ENCODE peak calls at places on chromosomes 13 and 19, in four cellular contexts. V is progenitor cell of endocrine pancreas, W is esophagus squamous epithelium, X is GM13977. L is an unnamed sample.
A peak's percentile ranks its signal among the peaks of the same experiment; 100 is the strongest.

GRCh38 chr13:79745141-79745540 is 264.2 kb downstream of the NDFIP2 start:
- DNase-seq in W (no peak), V (no peak), X (no peak), L (no peak)

GRCh38 chr19:32222594-32222993 is 122.8 kb upstream of the ZNF507 start:
- DNase-seq in X (no peak), W (no peak), V (no peak), L (no peak)

GRCh38 chr13:24997367-24997967 is 98.5 kb upstream of the PABPC3 start:
- DNase-seq in V (no peak), X (peak; percentile 37), W (no peak), L (peak; percentile 30)

GRCh38 chr19:35872180-35872579 is 3.8 kb downstream of the APLP1 start:
- DNase-seq in X (no peak), V (no peak), W (no peak), L (no peak)

GRCh38 chr19:51489113-51489512 is 10.8 kb downstream of the CEACAM18 start:
- DNase-seq in V (no peak), X (no peak), W (no peak), L (no peak)

GRCh38 chr13:63408227-63409202 is 1992.9 kb upstream of the PCDH20 start:
- DNase-seq in X (no peak), V (no peak), W (no peak), L (no peak)

GRCh38 chr13:93364166-93364565 is 137.6 kb downstream of the GPC6 start:
- DNase-seq in W (no peak), V (no peak), X (no peak), L (no peak)

GRCh38 chr13:33014291-33014690 is 1.9 kb upstream of the KL start:
- DNase-seq in W (no peak), X (no peak), V (no peak), L (no peak)

GRCh38 chr13:110442946-110443632 is 118.4 kb downstream of the RAB20 start:
- DNase-seq in V (no peak), X (no peak), W (no peak), L (no peak)

GRCh38 chr13:75372923-75373841 is 108.8 kb downstream of the TBC1D4 start:
- DNase-seq in W (no peak), X (no peak), V (no peak), L (no peak)

GRCh38 chr19:35468637-35469036 is 20.6 kb downstream of the FFAR2 start:
- DNase-seq in X (peak; percentile 78), V (no peak), W (no peak), L (peak; percentile 84)

GRCh38 chr13:50326271-50326670 is 311.0 kb downstream of the KCNRG start:
- DNase-seq in W (no peak), X (no peak), V (no peak), L (no peak)

GRCh38 chr19:55156202-55157063 is 1.1 kb downstream of the TNNI3 start:
- DNase-seq in X (peak; percentile 72), W (no peak), V (peak; percentile 71), L (peak; percentile 62)

GRCh38 chr19:49591731-49592485 is 926 bp downstream of the PRR12 start:
- DNase-seq in W (no peak), X (peak; percentile 48), V (no peak), L (no peak)

GRCh38 chr19:33329727-33330126 is 27.4 kb upstream of the CEBPA start:
- DNase-seq in V (no peak), W (no peak), X (no peak), L (no peak)

GRCh38 chr13:20359335-20359734 is 127.2 kb upstream of the GJB6 start:
- DNase-seq in W (no peak), X (no peak), V (no peak), L (no peak)

GRCh38 chr19:31885280-31885853 is 460.0 kb upstream of the ZNF507 start:
- DNase-seq in X (no peak), V (no peak), W (no peak), L (no peak)

GRCh38 chr13:29511980-29512379 is 83.5 kb downstream of the SLC7A1 start:
- DNase-seq in V (no peak), W (no peak), X (no peak), L (no peak)

GRCh38 chr13:80131204-80131603 is 209.7 kb downstream of the SPRY2 start:
- DNase-seq in V (peak; percentile 20), X (no peak), W (no peak), L (no peak)

GRCh38 chr13:53242015-53242414 is 213.4 kb downstream of the OLFM4 start:
- DNase-seq in V (no peak), X (no peak), W (no peak), L (no peak)

GRCh38 chr13:48273346-48273745 is 30.2 kb upstream of the RB1 start:
- DNase-seq in X (no peak), W (no peak), V (no peak), L (no peak)

GRCh38 chr19:49468746-49469447 is 5.1 kb upstream of the FLT3LG start:
- DNase-seq in X (peak; percentile 91), V (no peak), W (peak; percentile 82), L (peak; percentile 85)

GRCh38 chr13:49395416-49396277 is 48.2 kb downstream of the CAB39L start:
- DNase-seq in W (no peak), V (no peak), X (no peak), L (no peak)

GRCh38 chr19:13051581-13052165 is 51.0 kb downstream of the LYL1 start:
- DNase-seq in W (no peak), X (no peak), V (peak; percentile 66), L (peak; percentile 40)

GRCh38 chr19:24032651-24033050 is 54.3 kb upstream of the ZNF254 start:
- DNase-seq in W (no peak), V (no peak), X (no peak), L (no peak)

GRCh38 chr13:72643339-72643989 is 84.0 kb downstream of the MZT1 start:
- DNase-seq in W (no peak), X (peak; percentile 31), V (no peak), L (peak; percentile 37)

GRCh38 chr19:944171-944567 is 18.3 kb downstream of the ARID3A start:
- DNase-seq in V (no peak), X (no peak), W (no peak), L (no peak)

GRCh38 chr13:50576156-50576555 is 267.3 kb downstream of the DLEU7 start:
- DNase-seq in W (no peak), X (no peak), V (no peak), L (no peak)

GRCh38 chr19:8820234-8820633 is 11.9 kb downstream of the ZNF558 start:
- DNase-seq in X (no peak), W (no peak), V (no peak), L (no peak)

GRCh38 chr13:99378985-99379734 is 72.0 kb upstream of the GPR183 start:
- DNase-seq in X (no peak), W (no peak), V (no peak), L (no peak)

GRCh38 chr13:42740753-42741152 is 40.6 kb upstream of the FAM216B start:
- DNase-seq in W (no peak), X (no peak), V (no peak), L (no peak)

GRCh38 chr13:86725105-86725504 is 925.9 kb upstream of the SLITRK6 start:
- DNase-seq in V (no peak), X (no peak), W (no peak), L (no peak)
- TF ChIP-seq CTCF in V (peak; percentile 28), X (peak; percentile 7), W (no peak), L (no peak)

GRCh38 chr19:40533508-40533907 is 43.2 kb upstream of the SHKBP1 start:
- DNase-seq in X (no peak), V (no peak), W (no peak), L (no peak)
- TF ChIP-seq CTCF in X (no peak), V (no peak), W (no peak), L (no peak)

GRCh38 chr19:48321622-48322591 is 3.4 kb upstream of the EMP3 start:
- DNase-seq in W (peak; percentile 95), V (peak; percentile 96), X (peak; percentile 94), L (peak; percentile 95)
- TF ChIP-seq CTCF in W (no peak), V (peak; percentile 32), X (no peak), L (no peak)

GRCh38 chr13:113474179-113474578 is 16.3 kb downstream of the DCUN1D2 start:
- DNase-seq in W (no peak), X (no peak), V (no peak), L (no peak)

GRCh38 chr13:113471844-113472243 is 18.6 kb upstream of the ADPRHL1 start:
- DNase-seq in W (no peak), V (no peak), X (no peak), L (no peak)

GRCh38 chr13:113475280-113475679 is 15.2 kb downstream of the DCUN1D2 start:
- DNase-seq in V (no peak), X (no peak), W (no peak), L (no peak)

GRCh38 chr13:113470073-113470472 is 16.8 kb upstream of the ADPRHL1 start:
- DNase-seq in V (no peak), X (no peak), W (no peak), L (no peak)

DNA sequence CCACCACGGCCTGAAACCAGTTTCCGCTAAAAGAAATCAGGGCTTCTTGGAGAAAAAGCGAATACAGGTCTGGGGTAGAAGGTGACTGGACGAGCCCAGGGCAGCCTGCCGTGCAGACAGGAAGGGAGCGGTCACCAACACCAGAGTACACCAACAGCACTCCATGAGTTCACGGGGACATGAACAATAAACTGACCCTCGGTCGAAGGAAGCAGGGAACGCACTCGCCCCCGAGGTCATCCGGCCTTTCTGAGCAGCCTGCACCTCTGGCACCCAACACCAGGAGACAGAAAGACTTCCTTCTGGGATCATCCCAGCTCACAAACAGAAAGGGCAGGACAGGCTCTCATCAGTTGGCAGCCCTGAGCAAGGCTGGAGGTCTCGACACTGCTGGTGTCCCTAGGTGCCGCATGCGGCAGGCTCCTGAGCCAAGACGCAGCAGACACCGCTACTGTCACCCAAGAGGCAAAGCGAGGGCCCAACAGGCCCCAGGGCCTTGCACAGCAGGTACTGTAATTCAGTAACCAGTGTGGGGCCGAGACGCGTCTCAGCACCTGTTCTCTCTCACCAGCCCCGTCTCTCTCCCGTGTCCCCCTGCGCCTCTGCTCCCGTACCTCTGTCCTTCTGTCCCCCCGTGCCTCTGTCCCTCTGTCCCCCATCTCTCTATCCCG is 18.0 kb downstream of the DCUN1D2 start:
- DNase-seq in W (no peak), V (no peak), X (no peak), L (no peak)
- TF ChIP-seq CTCF in W (no peak), V (no peak), X (no peak), L (no peak)

GRCh38 chr13:30792257-30793000 is 57.1 kb downstream of the ALOX5AP start:
- DNase-seq in V (no peak), W (no peak), X (no peak), L (no peak)
- TF ChIP-seq CTCF in V (peak; percentile 26), W (peak; percentile 18), X (no peak), L (no peak)

GRCh38 chr13:97223711-97224461 is 1.8 kb downstream of the MBNL2 start:
- DNase-seq in X (no peak), W (no peak), V (no peak), L (peak; percentile 23)
- TF ChIP-seq CTCF in X (no peak), W (no peak), V (no peak), L (no peak)

DNA sequence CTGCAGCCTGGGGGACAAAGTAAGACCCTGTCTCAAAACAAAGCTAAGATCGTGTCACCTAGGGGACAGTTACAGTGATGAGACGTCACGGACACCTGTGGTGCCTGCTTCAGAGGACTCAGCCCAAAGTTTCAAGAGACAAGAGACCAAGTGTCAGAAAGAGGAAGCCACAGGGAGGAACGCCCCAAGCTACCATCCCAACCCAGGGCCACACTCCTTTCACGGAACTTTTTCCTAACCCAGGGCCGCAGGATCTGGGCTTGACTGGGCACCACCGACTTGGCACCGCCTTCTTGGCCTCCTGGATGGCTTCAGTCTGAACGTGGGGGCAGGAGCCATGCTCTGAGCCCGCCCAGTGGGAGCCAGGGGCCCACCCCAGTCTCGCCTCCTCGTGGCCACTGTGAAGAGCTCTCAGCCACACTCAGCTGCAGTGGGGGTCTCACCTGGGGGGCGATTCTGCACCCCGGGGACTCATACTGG is 8.5 kb downstream of the MOB3A start:
- DNase-seq in V (no peak), X (peak; percentile 56), W (no peak), L (peak; percentile 58)
- TF ChIP-seq CTCF in V (no peak), X (peak; percentile 47), W (no peak), L (peak; percentile 51)

L was measured in GM10248.